ENCODE peak calls at places on chromosome 17, in seven cellular contexts. X is HCT116, M is A549, E is MM.1S, T is transverse colon, V is esophagus muscularis mucosa, F is PC-9. Y is an unnamed sample.

GRCh38 chr17:72487731-72488325 is 367.0 kb downstream of the SOX9 start:
- DNase-seq in X (no peak), M (no peak), E (no peak), T (no peak), V (no peak), F (no peak), Y (no peak)

GRCh38 chr17:45667591-45668171 is 116.4 kb upstream of the CRHR1 start:
- DNase-seq in X (no peak), M (no peak), E (no peak), T (no peak), V (no peak), F (no peak), Y (no peak)

GRCh38 chr17:40458001-40458791 is 14.9 kb downstream of the IGFBP4 start:
- DNase-seq in X (no peak), M (peak), E (no peak), T (no peak), V (no peak), F (no peak), Y (no peak)

GRCh38 chr17:14396542-14396941 is 95.7 kb downstream of the HS3ST3B1 start:
- DNase-seq in X (no peak), M (peak), E (no peak), T (no peak), V (no peak), F (no peak), Y (no peak)

GRCh38 chr17:76390003-76390421 is 5.6 kb downstream of the SPHK1 start:
- DNase-seq in X (no peak), M (no peak), E (no peak), T (no peak), V (no peak), F (no peak), Y (no peak)

GRCh38 chr17:78231991-78232759 is 744 bp downstream of the TMEM235 start:
- DNase-seq in X (no peak), M (no peak), E (no peak), T (no peak), V (no peak), F (no peak), Y (no peak)

GRCh38 chr17:2869604-2870003 is 73.4 kb downstream of the RAP1GAP2 start:
- DNase-seq in X (no peak), M (no peak), E (no peak), T (no peak), V (no peak), F (no peak), Y (no peak)

GRCh38 chr17:57604771-57605733 is 140.0 kb downstream of the CCDC182 start:
- DNase-seq in X (no peak), M (no peak), E (peak), T (peak), V (no peak), F (no peak), Y (no peak)

GRCh38 chr17:47188266-47188665 is 829 bp downstream of the CDC27 start:
- DNase-seq in X (no peak), M (peak), E (peak), T (no peak), V (no peak), F (no peak), Y (no peak)

GRCh38 chr17:27568811-27569210 is 62.2 kb upstream of the LGALS9 start:
- DNase-seq in X (no peak), M (no peak), E (no peak), T (no peak), V (no peak), F (no peak), Y (no peak)

GRCh38 chr17:1643293-1643998 is 2.1 kb downstream of the SCARF1 start:
- DNase-seq in X (peak), M (peak), E (peak), T (peak), V (no peak), F (peak), Y (no peak)
- TF ChIP-seq CTCF in X (peak), M (peak), E (peak), T (peak), V (peak), F (no peak), Y (peak)

DNA sequence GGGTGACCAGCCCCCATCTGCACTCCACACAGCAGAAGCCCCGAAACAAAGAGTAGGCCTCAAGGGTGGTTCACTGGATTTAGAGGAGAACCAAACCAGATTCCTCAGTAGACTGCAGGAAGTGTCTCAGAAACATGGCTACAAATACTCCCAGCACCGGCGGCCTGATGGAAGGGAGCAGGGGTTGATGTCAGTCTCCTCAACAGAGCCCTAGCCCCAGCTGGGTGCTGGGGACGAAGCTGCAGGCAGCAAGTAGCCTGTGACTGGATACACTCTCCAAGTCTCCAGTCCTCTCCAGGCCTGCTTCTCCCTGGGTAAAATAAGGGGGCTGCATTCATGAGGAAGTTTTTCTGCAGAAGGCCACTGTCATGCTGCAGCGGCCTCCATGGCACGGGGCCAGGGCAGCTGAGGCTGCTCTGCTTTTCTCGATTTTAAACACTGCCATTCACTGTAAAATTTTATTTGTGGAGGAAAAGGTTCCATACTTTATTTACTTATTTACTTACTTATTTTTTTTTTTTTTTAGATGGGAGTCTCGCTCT is 36.7 kb upstream of the SREBF1 start:
- DNase-seq in X (no peak), M (no peak), E (no peak), T (no peak), V (no peak), F (no peak), Y (no peak)
- H3K4me3 ChIP-seq in X (no peak), M (no peak), E (no peak), T (no peak), V (no peak), F (no peak), Y (no peak)

GRCh38 chr17:50114849-50115357 is 15.1 kb downstream of the SAMD14 start:
- DNase-seq in X (peak), M (peak), E (peak), T (peak), V (no peak), F (peak), Y (no peak)
- TF ChIP-seq CTCF in X (peak), M (peak), E (peak), T (peak), V (peak), F (peak), Y (peak)

GRCh38 chr17:50562266-50563094 is 2.0 kb downstream of the CACNA1G start:
- DNase-seq in X (no peak), M (no peak), E (no peak), T (no peak), V (no peak), F (no peak), Y (no peak)

GRCh38 chr17:50559674-50560184 is 786 bp upstream of the CACNA1G start:
- DNase-seq in X (peak), M (peak), E (no peak), T (peak), V (no peak), F (no peak), Y (no peak)

GRCh38 chr17:50561796-50562195 is 1.3 kb downstream of the CACNA1G start:
- DNase-seq in X (no peak), M (no peak), E (no peak), T (no peak), V (no peak), F (no peak), Y (no peak)

GRCh38 chr17:50560185-50560824 is at the start of gene CACNA1G:
- DNase-seq in X (peak), M (peak), E (peak), T (peak), V (peak), F (peak), Y (no peak)

GRCh38 chr17:50560931-50561750 is 626 bp downstream of the CACNA1G start:
- DNase-seq in X (no peak), M (no peak), E (no peak), T (no peak), V (no peak), F (no peak), Y (no peak)
- H3K4me3 ChIP-seq in X (no peak), M (peak), E (peak), T (peak), V (peak), F (peak), Y (peak)

GRCh38 chr17:6274310-6274709 is 160.6 kb downstream of the AIPL1 start:
- DNase-seq in X (no peak), M (no peak), E (no peak), T (no peak), V (no peak), F (no peak), Y (no peak)

GRCh38 chr17:6279659-6280058 is 155.3 kb downstream of the AIPL1 start:
- DNase-seq in X (peak), M (peak), E (peak), T (peak), V (no peak), F (peak), Y (peak)

GRCh38 chr17:6276711-6277110 is 158.2 kb downstream of the AIPL1 start:
- DNase-seq in X (no peak), M (no peak), E (no peak), T (no peak), V (no peak), F (no peak), Y (no peak)
- TF ChIP-seq CTCF in X (no peak), M (peak), E (no peak), T (no peak), V (no peak), F (no peak), Y (no peak)

GRCh38 chr17:49229076-49229804 is 1.3 kb downstream of the PHOSPHO1 start:
- DNase-seq in X (no peak), M (no peak), E (no peak), T (no peak), V (no peak), F (peak), Y (no peak)
- H3K4me3 ChIP-seq in X (no peak), M (no peak), E (no peak), T (no peak), V (peak), F (no peak), Y (no peak)

DNA sequence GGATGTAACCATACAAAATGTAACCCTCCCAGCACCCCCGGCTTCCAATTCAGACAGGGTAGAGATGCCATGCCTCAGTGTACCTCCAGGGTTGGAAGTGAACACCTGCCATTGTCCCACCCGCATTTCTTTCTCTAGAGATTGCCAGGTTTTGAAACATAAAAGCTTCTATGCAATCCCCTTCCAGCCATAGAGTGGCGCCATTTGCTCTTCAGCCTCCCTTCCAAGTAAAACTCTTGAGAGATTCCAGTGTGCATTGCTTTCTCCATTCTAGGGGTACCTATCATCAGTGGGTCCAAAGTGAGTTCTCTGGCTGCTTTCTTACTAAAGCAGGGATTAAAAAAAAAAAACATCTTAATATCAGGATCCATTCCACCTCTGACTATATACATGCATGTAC is 133.1 kb upstream of the RPL38 start:
- DNase-seq in X (no peak), M (no peak), E (no peak), T (no peak), V (no peak), F (no peak), Y (no peak)
- TF ChIP-seq CTCF in X (no peak), M (no peak), E (no peak), T (no peak), V (no peak), F (no peak), Y (no peak)

Y was measured in LNCaP clone FGC.